ENCODE peak calls at places on chromosomes 11 and 22, in nine cellular contexts. One of them, this sample, is unnamed. For H3K4me1 and H3K27me3, the result is how much of the 10 kb centered on the place peaks cover.

GRCh38 chr22:35154937-35155387 is 89.0 kb downstream of the ISX start:
- DNase-seq in DND-41: peak
- DNase-seq in PC-3: peak
- DNase-seq in HCT116: peak
- DNase-seq in lung: peak
- DNase-seq in upper lobe of left lung: peak
- DNase-seq in neural progenitor cell: peak
- DNase-seq in heart right ventricle: peak
- DNase-seq in Peyer's patch: no peak
- DNase-seq in this sample: no peak

GRCh38 chr11:134958336-134958640 is 546.2 kb upstream of the B3GAT1 start:
- DNase-seq in DND-41: no peak
- DNase-seq in PC-3: no peak
- DNase-seq in HCT116: no peak
- DNase-seq in lung: no peak
- DNase-seq in upper lobe of left lung: no peak
- DNase-seq in neural progenitor cell: no peak
- DNase-seq in heart right ventricle: no peak
- DNase-seq in Peyer's patch: no peak
- DNase-seq in this sample: no peak

GRCh38 chr11:94563176-94563847 is 3.9 kb upstream of the PIWIL4 start:
- DNase-seq in DND-41: no peak
- DNase-seq in PC-3: peak
- DNase-seq in HCT116: no peak
- DNase-seq in lung: no peak
- DNase-seq in upper lobe of left lung: no peak
- DNase-seq in neural progenitor cell: no peak
- DNase-seq in heart right ventricle: no peak
- DNase-seq in Peyer's patch: no peak
- DNase-seq in this sample: no peak

GRCh38 chr11:33002143-33002542 is 13.5 kb upstream of the DEPDC7 start:
- DNase-seq in DND-41: no peak
- DNase-seq in PC-3: no peak
- DNase-seq in HCT116: no peak
- DNase-seq in lung: no peak
- DNase-seq in upper lobe of left lung: no peak
- DNase-seq in neural progenitor cell: no peak
- DNase-seq in heart right ventricle: no peak
- DNase-seq in Peyer's patch: no peak
- DNase-seq in this sample: no peak

GRCh38 chr11:130423541-130424155 is 4.8 kb downstream of the ADAMTS8 start:
- DNase-seq in DND-41: no peak
- DNase-seq in PC-3: no peak
- DNase-seq in HCT116: no peak
- DNase-seq in lung: no peak
- DNase-seq in upper lobe of left lung: no peak
- DNase-seq in neural progenitor cell: peak
- DNase-seq in heart right ventricle: no peak
- DNase-seq in Peyer's patch: no peak
- DNase-seq in this sample: no peak

GRCh38 chr11:96246718-96247540 is 96.1 kb downstream of the MAML2 start:
- DNase-seq in DND-41: no peak
- DNase-seq in PC-3: peak
- DNase-seq in HCT116: peak
- DNase-seq in lung: no peak
- DNase-seq in upper lobe of left lung: no peak
- DNase-seq in neural progenitor cell: no peak
- DNase-seq in heart right ventricle: no peak
- DNase-seq in Peyer's patch: no peak
- DNase-seq in this sample: no peak

GRCh38 chr11:83836883-83837654 is 550.9 kb upstream of the CCDC90B start:
- DNase-seq in DND-41: peak
- DNase-seq in PC-3: peak
- DNase-seq in HCT116: peak
- DNase-seq in lung: peak
- DNase-seq in upper lobe of left lung: peak
- DNase-seq in neural progenitor cell: peak
- DNase-seq in heart right ventricle: peak
- DNase-seq in Peyer's patch: no peak
- DNase-seq in this sample: no peak

GRCh38 chr11:55895216-55895615 is 12.1 kb downstream of the TRIM51 start:
- DNase-seq in DND-41: no peak
- DNase-seq in PC-3: no peak
- DNase-seq in HCT116: no peak
- DNase-seq in lung: no peak
- DNase-seq in upper lobe of left lung: no peak
- DNase-seq in neural progenitor cell: no peak
- DNase-seq in heart right ventricle: no peak
- DNase-seq in Peyer's patch: no peak
- DNase-seq in this sample: no peak

GRCh38 chr11:112826788-112827187 is 134.4 kb upstream of the NCAM1 start:
- DNase-seq in DND-41: no peak
- DNase-seq in PC-3: no peak
- DNase-seq in HCT116: no peak
- DNase-seq in lung: no peak
- DNase-seq in upper lobe of left lung: no peak
- DNase-seq in neural progenitor cell: no peak
- DNase-seq in heart right ventricle: no peak
- DNase-seq in Peyer's patch: no peak
- DNase-seq in this sample: no peak

GRCh38 chr11:112828433-112828832 is 132.8 kb upstream of the NCAM1 start:
- DNase-seq in DND-41: no peak
- DNase-seq in PC-3: no peak
- DNase-seq in HCT116: no peak
- DNase-seq in lung: no peak
- DNase-seq in upper lobe of left lung: no peak
- DNase-seq in neural progenitor cell: no peak
- DNase-seq in heart right ventricle: no peak
- DNase-seq in Peyer's patch: no peak
- DNase-seq in this sample: no peak

GRCh38 chr11:112817376-112817775 is 143.8 kb upstream of the NCAM1 start:
- DNase-seq in DND-41: no peak
- DNase-seq in PC-3: no peak
- DNase-seq in HCT116: no peak
- DNase-seq in lung: no peak
- DNase-seq in upper lobe of left lung: no peak
- DNase-seq in neural progenitor cell: peak
- DNase-seq in heart right ventricle: no peak
- DNase-seq in Peyer's patch: no peak
- DNase-seq in this sample: no peak

GRCh38 chr11:112826026-112826425 is 135.2 kb upstream of the NCAM1 start:
- DNase-seq in DND-41: no peak
- DNase-seq in PC-3: no peak
- DNase-seq in HCT116: no peak
- DNase-seq in lung: no peak
- DNase-seq in upper lobe of left lung: no peak
- DNase-seq in neural progenitor cell: no peak
- DNase-seq in heart right ventricle: no peak
- DNase-seq in Peyer's patch: no peak
- DNase-seq in this sample: no peak

DNA sequence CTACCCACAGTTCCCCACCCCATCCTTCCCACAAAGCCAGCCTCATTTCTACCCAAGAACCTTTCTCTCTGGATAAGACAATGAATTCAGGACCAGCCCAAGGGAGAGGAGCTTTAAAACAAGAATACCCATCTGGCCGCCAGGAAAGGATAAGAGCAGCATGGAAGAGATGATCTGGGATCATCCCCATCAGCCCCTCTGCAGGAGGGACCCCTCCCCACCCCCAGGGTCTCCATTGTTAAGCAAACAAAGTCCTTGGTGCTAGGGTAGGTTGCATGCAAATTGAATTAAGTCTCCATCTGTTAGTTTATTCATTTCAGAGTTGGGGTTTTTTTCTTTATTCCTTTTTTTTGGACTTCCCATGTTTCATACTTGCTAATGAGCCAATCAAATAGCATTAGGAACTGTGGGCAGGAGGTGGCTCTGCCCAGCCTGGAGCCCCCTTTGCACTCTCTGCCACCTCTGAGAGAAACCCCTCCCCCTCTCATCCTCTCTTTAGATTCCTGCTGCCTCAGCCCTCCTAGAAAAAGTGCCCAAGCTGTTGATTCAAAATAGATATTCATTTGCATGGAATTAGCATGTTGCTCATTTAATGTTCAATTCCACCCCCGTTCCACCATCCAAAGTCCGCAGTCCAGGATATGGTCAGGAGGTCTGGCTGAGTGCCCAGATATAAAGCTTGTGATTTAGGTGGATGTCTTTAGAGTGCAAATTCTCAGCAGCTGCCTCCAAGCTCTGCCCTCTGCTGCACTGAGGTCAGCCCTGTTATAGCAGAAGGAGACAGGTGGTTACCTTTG is 138.5 kb upstream of the NCAM1 start:
- DNase-seq in DND-41: no peak
- DNase-seq in PC-3: no peak
- DNase-seq in HCT116: no peak
- DNase-seq in lung: no peak
- DNase-seq in upper lobe of left lung: no peak
- DNase-seq in neural progenitor cell: peak
- DNase-seq in heart right ventricle: no peak
- DNase-seq in Peyer's patch: no peak
- DNase-seq in this sample: no peak
- H3K27ac ChIP-seq in DND-41: no peak
- H3K27ac ChIP-seq in PC-3: no peak
- H3K27ac ChIP-seq in HCT116: no peak
- H3K27ac ChIP-seq in lung: no peak
- H3K27ac ChIP-seq in upper lobe of left lung: no peak
- H3K27ac ChIP-seq in neural progenitor cell: peak
- H3K27ac ChIP-seq in heart right ventricle: no peak
- H3K27ac ChIP-seq in Peyer's patch: no peak
- H3K27ac ChIP-seq in this sample: no peak

GRCh38 chr11:93278976-93279375 is 51.6 kb upstream of the DEUP1 start:
- DNase-seq in DND-41: no peak
- DNase-seq in PC-3: no peak
- DNase-seq in HCT116: no peak
- DNase-seq in lung: no peak
- DNase-seq in upper lobe of left lung: no peak
- DNase-seq in neural progenitor cell: no peak
- DNase-seq in heart right ventricle: no peak
- DNase-seq in Peyer's patch: no peak
- DNase-seq in this sample: no peak

GRCh38 chr11:93285430-93285829 is 45.1 kb upstream of the DEUP1 start:
- DNase-seq in DND-41: no peak
- DNase-seq in PC-3: no peak
- DNase-seq in HCT116: no peak
- DNase-seq in lung: no peak
- DNase-seq in upper lobe of left lung: no peak
- DNase-seq in neural progenitor cell: no peak
- DNase-seq in heart right ventricle: no peak
- DNase-seq in Peyer's patch: no peak
- DNase-seq in this sample: no peak

DNA sequence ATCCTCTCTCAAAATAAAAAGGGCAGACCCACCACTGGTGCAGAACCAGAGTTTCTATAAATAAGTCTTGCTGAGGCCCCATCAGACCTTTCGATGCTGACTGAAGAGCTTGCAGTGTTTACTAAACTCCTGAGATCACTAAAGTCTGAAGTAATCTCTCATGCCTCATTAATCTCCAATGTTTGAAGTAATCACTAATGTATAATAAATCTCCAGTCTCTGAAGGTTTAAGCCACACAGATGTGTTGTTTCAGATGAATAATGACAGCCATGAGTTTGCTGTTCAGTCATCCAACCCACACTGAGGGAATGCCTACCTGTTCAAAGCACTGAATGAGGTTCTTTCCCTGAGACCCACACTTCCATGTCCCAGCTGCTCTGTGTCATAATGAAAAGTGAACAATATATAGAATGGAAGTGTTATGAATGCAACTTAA is 50.6 kb upstream of the DEUP1 start:
- DNase-seq in DND-41: no peak
- DNase-seq in PC-3: no peak
- DNase-seq in HCT116: no peak
- DNase-seq in lung: no peak
- DNase-seq in upper lobe of left lung: no peak
- DNase-seq in neural progenitor cell: no peak
- DNase-seq in heart right ventricle: no peak
- DNase-seq in Peyer's patch: no peak
- DNase-seq in this sample: no peak
- H3K4me1 ChIP-seq in DND-41: under half
- H3K4me1 ChIP-seq in PC-3: under half
- H3K4me1 ChIP-seq in HCT116: under half
- H3K4me1 ChIP-seq in lung: under half
- H3K4me1 ChIP-seq in upper lobe of left lung: under half
- H3K4me1 ChIP-seq in neural progenitor cell: under half
- H3K4me1 ChIP-seq in heart right ventricle: under half
- H3K4me1 ChIP-seq in Peyer's patch: under half
- H3K4me1 ChIP-seq in this sample: under half

DNA sequence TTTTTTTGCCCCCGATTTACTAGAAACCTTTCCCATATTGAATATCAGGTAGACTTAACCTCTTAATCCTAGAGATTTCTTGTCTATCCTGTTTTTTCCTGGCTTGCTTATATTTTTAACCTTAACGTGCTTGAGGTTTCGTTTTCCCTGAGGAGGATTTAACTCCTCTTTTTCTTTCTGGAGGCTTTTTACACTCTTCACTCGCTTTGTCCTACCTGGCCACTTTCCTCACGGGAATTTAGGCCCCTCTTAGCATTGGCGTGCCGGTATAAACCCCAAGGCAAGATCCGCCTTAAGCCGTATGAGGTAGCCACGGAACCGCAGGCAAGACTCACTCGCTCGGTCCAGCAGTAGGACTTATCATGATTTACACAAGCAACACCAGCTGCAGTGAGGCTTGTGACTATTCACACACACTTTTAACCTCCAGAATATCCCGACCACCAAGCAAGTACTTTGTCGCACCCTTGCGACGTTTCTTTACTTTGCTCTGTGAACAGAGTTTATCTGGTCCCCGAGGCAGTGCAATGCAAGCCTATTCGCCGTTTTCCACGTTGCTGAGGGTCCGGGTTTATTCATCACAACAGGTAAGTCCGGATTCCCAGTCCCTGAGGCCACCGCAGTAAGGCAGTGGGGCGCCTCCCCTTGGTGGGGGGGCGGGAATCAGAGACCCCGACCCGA is 20.6 kb upstream of the ALDH3B2 start:
- DNase-seq in DND-41: no peak
- DNase-seq in PC-3: no peak
- DNase-seq in HCT116: no peak
- DNase-seq in lung: no peak
- DNase-seq in upper lobe of left lung: no peak
- DNase-seq in neural progenitor cell: no peak
- DNase-seq in heart right ventricle: no peak
- DNase-seq in Peyer's patch: no peak
- DNase-seq in this sample: no peak
- H3K27me3 ChIP-seq in DND-41: under half
- H3K27me3 ChIP-seq in PC-3: under half
- H3K27me3 ChIP-seq in HCT116: under half
- H3K27me3 ChIP-seq in lung: under half
- H3K27me3 ChIP-seq in upper lobe of left lung: under half
- H3K27me3 ChIP-seq in neural progenitor cell: under half
- H3K27me3 ChIP-seq in heart right ventricle: under half
- H3K27me3 ChIP-seq in Peyer's patch: under half
- H3K27me3 ChIP-seq in this sample: under half

GRCh38 chr11:44008698-44009097 is 39.1 kb upstream of the ACCSL start:
- DNase-seq in DND-41: no peak
- DNase-seq in PC-3: no peak
- DNase-seq in HCT116: no peak
- DNase-seq in lung: no peak
- DNase-seq in upper lobe of left lung: no peak
- DNase-seq in neural progenitor cell: no peak
- DNase-seq in heart right ventricle: no peak
- DNase-seq in Peyer's patch: no peak
- DNase-seq in this sample: no peak

GRCh38 chr11:44007746-44008501 is 39.9 kb upstream of the ACCSL start:
- DNase-seq in DND-41: no peak
- DNase-seq in PC-3: peak
- DNase-seq in HCT116: no peak
- DNase-seq in lung: no peak
- DNase-seq in upper lobe of left lung: no peak
- DNase-seq in neural progenitor cell: no peak
- DNase-seq in heart right ventricle: no peak
- DNase-seq in Peyer's patch: no peak
- DNase-seq in this sample: no peak

GRCh38 chr11:44005956-44006355 is 41.8 kb upstream of the ACCSL start:
- DNase-seq in DND-41: no peak
- DNase-seq in PC-3: no peak
- DNase-seq in HCT116: no peak
- DNase-seq in lung: no peak
- DNase-seq in upper lobe of left lung: no peak
- DNase-seq in neural progenitor cell: no peak
- DNase-seq in heart right ventricle: no peak
- DNase-seq in Peyer's patch: no peak
- DNase-seq in this sample: no peak

GRCh38 chr11:44005076-44005800 is 42.5 kb upstream of the ACCSL start:
- DNase-seq in DND-41: no peak
- DNase-seq in PC-3: no peak
- DNase-seq in HCT116: no peak
- DNase-seq in lung: no peak
- DNase-seq in upper lobe of left lung: no peak
- DNase-seq in neural progenitor cell: peak
- DNase-seq in heart right ventricle: no peak
- DNase-seq in Peyer's patch: no peak
- DNase-seq in this sample: no peak

GRCh38 chr11:44006882-44007495 is 40.8 kb upstream of the ACCSL start:
- DNase-seq in DND-41: no peak
- DNase-seq in PC-3: no peak
- DNase-seq in HCT116: no peak
- DNase-seq in lung: no peak
- DNase-seq in upper lobe of left lung: no peak
- DNase-seq in neural progenitor cell: no peak
- DNase-seq in heart right ventricle: peak
- DNase-seq in Peyer's patch: no peak
- DNase-seq in this sample: no peak
- H3K27ac ChIP-seq in DND-41: no peak
- H3K27ac ChIP-seq in PC-3: no peak
- H3K27ac ChIP-seq in HCT116: no peak
- H3K27ac ChIP-seq in lung: no peak
- H3K27ac ChIP-seq in upper lobe of left lung: peak
- H3K27ac ChIP-seq in neural progenitor cell: no peak
- H3K27ac ChIP-seq in heart right ventricle: peak
- H3K27ac ChIP-seq in Peyer's patch: peak
- H3K27ac ChIP-seq in this sample: no peak

This sample was measured in CD8-positive, alpha-beta memory T cell.